ENCODE peak calls at places on chromosomes 13 and 19, in eight cellular contexts. H, A, T, V, B, W, L and J are unnamed samples.

GRCh38 chr19:459724-460511 is 915 bp downstream of the SHC2 start:
- DNase-seq in H (peak), A (no peak), T (peak), V (no peak), B (peak), W (no peak), L (peak), J (peak)

GRCh38 chr19:55247621-55248099 is 11.2 kb downstream of the PPP6R1 start:
- DNase-seq in H (no peak), A (no peak), T (no peak), V (no peak), B (no peak), W (no peak), L (no peak), J (no peak)

GRCh38 chr13:71290963-71291937 is 575.8 kb downstream of the DACH1 start:
- DNase-seq in H (peak), A (peak), T (peak), V (no peak), B (no peak), W (no peak), L (peak), J (no peak)

GRCh38 chr13:52991344-52992020 is 37.1 kb upstream of the OLFM4 start:
- DNase-seq in H (no peak), A (no peak), T (no peak), V (no peak), B (no peak), W (no peak), L (no peak), J (no peak)

GRCh38 chr19:51439021-51439465 is 19.2 kb downstream of the SIGLEC8 start:
- DNase-seq in H (no peak), A (no peak), T (no peak), V (no peak), B (peak), W (no peak), L (no peak), J (no peak)

GRCh38 chr19:50233308-50233910 is 30.0 kb downstream of the MYH14 start:
- DNase-seq in H (no peak), A (no peak), T (no peak), V (no peak), B (no peak), W (no peak), L (no peak), J (no peak)

GRCh38 chr19:55304279-55304978 is 20.6 kb downstream of the BRSK1 start:
- DNase-seq in H (peak), A (no peak), T (peak), V (no peak), B (peak), W (no peak), L (no peak), J (no peak)

GRCh38 chr19:14091086-14091884 is 734 bp upstream of the SAMD1 start:
- DNase-seq in H (peak), A (peak), T (peak), V (no peak), B (no peak), W (no peak), L (peak), J (no peak)

GRCh38 chr19:498977-499623 is 2.8 kb downstream of the MADCAM1 start:
- DNase-seq in H (no peak), A (no peak), T (no peak), V (no peak), B (no peak), W (no peak), L (no peak), J (no peak)

GRCh38 chr19:54035215-54036178 is 28.2 kb downstream of the VSTM1 start:
- DNase-seq in H (no peak), A (no peak), T (no peak), V (no peak), B (no peak), W (peak), L (no peak), J (no peak)

GRCh38 chr13:30982911-30983310 is 50.5 kb downstream of the TEX26 start:
- DNase-seq in H (no peak), A (no peak), T (no peak), V (no peak), B (no peak), W (no peak), L (no peak), J (no peak)

GRCh38 chr13:51894239-51894638 is 32.5 kb downstream of the CCDC70 start:
- DNase-seq in H (no peak), A (no peak), T (no peak), V (no peak), B (no peak), W (no peak), L (no peak), J (no peak)

GRCh38 chr13:100510208-100510997 is 78.2 kb downstream of the GGACT start:
- DNase-seq in H (peak), A (no peak), T (peak), V (no peak), B (no peak), W (no peak), L (no peak), J (no peak)

GRCh38 chr19:46716672-46717033 is 261 bp downstream of the PRKD2 start:
- DNase-seq in H (no peak), A (no peak), T (no peak), V (no peak), B (peak), W (no peak), L (no peak), J (no peak)

GRCh38 chr13:26074706-26075105 is 22.9 kb upstream of the SHISA2 start:
- DNase-seq in H (no peak), A (no peak), T (no peak), V (no peak), B (no peak), W (peak), L (no peak), J (no peak)

GRCh38 chr13:31067416-31068118 is 94.1 kb downstream of the HSPH1 start:
- DNase-seq in H (no peak), A (no peak), T (no peak), V (peak), B (no peak), W (no peak), L (no peak), J (no peak)

GRCh38 chr13:96403241-96403640 is 313.3 kb downstream of the HS6ST3 start:
- DNase-seq in H (no peak), A (no peak), T (no peak), V (no peak), B (no peak), W (no peak), L (no peak), J (no peak)